ENCODE peak calls at places on chromosomes 13 and 19, in five cellular contexts. L is adrenal gland, G is uterus, B is psoas muscle, T is esophagus squamous epithelium. S is an unnamed sample. For H3K27me3 and H3K4me1, the result is how much of the 10 kb centered on the place peaks cover.

GRCh38 chr19:54407780-54408179 is 7.5 kb upstream of the TTYH1 start:
- DNase-seq in T (no peak), L (no peak), B (no peak), G (no peak), S (no peak)

GRCh38 chr19:1085676-1086442 is 9.3 kb downstream of the POLR2E start:
- DNase-seq in T (no peak), B (no peak), G (no peak), L (no peak), S (peak)

GRCh38 chr19:10289836-10290438 is at the start of gene ICAM5:
- DNase-seq in G (no peak), T (no peak), B (no peak), L (no peak), S (peak)

GRCh38 chr19:34879563-34879962 is 47.1 kb upstream of the ZNF30 start:
- DNase-seq in B (no peak), T (no peak), L (no peak), G (no peak), S (no peak)

GRCh38 chr19:4369109-4369887 is 25.9 kb downstream of the MPND start:
- DNase-seq in G (peak), L (no peak), B (peak), T (no peak), S (peak)

GRCh38 chr13:91154954-91155353 is 192.5 kb upstream of the MIR17HG start:
- DNase-seq in L (peak), G (no peak), T (no peak), B (no peak), S (no peak)

GRCh38 chr19:1026189-1027019 is at the start of gene CNN2:
- DNase-seq in G (peak), T (no peak), B (peak), L (peak), S (no peak)

GRCh38 chr13:30880756-30881155 is 25.3 kb upstream of the MEDAG start:
- DNase-seq in B (no peak), T (no peak), L (peak), G (no peak), S (no peak)

GRCh38 chr19:47427241-47428176 is 8.2 kb upstream of the MEIS3 start:
- DNase-seq in G (peak), L (peak), T (no peak), B (no peak), S (no peak)
- H3K4me3 ChIP-seq in G (no peak), L (no peak), T (peak), B (no peak), S (peak)

DNA sequence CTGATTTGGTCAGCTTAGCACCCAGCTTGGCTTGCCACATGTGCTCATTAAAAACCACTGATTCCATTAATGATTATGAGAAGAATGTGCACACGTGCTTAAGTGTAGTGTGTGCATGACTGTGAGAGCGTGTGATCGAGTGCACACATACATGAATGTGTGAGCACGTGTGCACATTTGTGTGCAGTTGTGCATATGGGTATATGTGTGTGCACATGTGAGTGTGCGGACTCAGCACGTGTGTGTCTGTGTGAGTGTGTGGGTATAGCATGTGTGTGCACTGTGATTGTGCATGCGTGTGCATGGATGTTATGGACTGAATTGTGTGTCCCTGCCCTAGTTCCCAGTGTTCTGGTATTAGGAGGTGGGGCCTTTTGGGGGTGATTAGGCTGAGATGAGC is 202.1 kb upstream of the ZNF536 start:
- DNase-seq in G (no peak), T (no peak), L (no peak), B (no peak), S (no peak)
- H3K27me3 ChIP-seq in G (under half), T (under half), L (under half), B (under half), S (under half)

GRCh38 chr19:38730731-38731589 is 13.3 kb downstream of the CAPN12 start:
- DNase-seq in T (no peak), B (no peak), G (peak), L (no peak), S (peak)
- H3K4me1 ChIP-seq in T (under half), B (under half), G (under half), L (under half), S (under half)

DNA sequence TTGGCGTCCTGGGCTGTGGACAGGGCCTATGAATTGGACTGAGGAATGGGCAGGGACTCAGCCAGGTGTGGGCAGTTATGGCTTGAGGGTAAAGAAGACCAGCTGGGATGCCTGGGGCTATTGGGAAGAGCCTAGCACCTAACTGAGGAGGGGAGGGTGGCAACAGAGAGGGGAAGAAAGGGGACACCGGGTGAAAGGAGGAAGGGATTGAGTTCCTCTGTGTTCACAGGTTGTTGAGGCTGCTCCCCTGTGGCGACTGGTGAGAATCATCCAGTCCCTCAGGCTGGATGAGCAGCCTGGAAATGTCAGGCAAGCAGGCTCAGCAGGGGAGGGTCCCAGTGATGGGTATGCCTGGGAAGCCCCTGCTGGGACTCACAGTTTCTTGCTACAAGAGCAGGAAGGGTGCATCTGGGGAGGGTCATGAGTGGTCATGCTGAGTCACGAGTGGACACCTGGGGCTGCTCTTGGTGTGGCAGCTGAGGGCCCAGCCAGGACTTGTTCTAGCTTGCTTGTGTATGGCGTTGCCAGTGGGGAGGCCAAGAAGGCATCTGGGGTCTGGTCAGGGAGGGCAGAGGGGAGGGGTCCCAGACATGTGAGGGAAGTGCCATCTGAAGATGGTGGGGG is 1.4 kb downstream of the ZNF324 start:
- DNase-seq in L (no peak), G (no peak), B (no peak), T (no peak), S (no peak)
- H3K4me3 ChIP-seq in L (no peak), G (no peak), B (peak), T (peak), S (peak)

S was measured in RWPE2.